ENCODE peak calls at places on chromosomes 11 and 22, in seven cellular contexts. G is Calu3; W is caudate nucleus; Z is A549; L is CD4-positive, CD25-positive, alpha-beta regulatory T cell; Q is EH; S is T follicular helper cell. X is an unnamed sample.

GRCh38 chr11:77672276-77672675 is 34.7 kb upstream of the CLNS1A start:
- DNase-seq in Z (no peak), G (no peak), S (no peak), L (no peak), Q (peak; percentile 98), W (no peak), X (no peak)

GRCh38 chr11:73330569-73331093 is 22.6 kb downstream of the ARHGEF17 start:
- DNase-seq in Z (peak; percentile 63), G (no peak), L (no peak), Q (peak; percentile 69), S (no peak), W (no peak), X (no peak)

GRCh38 chr11:2462092-2462985 is 17.5 kb downstream of the KCNQ1 start:
- DNase-seq in L (no peak), S (no peak), Z (no peak), G (no peak), W (no peak), Q (no peak), X (no peak)

GRCh38 chr11:28697920-28698827 is 590.0 kb downstream of the METTL15 start:
- DNase-seq in Z (peak; percentile 10), S (no peak), G (peak; percentile 68), Q (peak; percentile 61), W (peak; percentile 6), L (peak; percentile 8), X (no peak)

GRCh38 chr11:67322049-67322448 is 18.7 kb downstream of the SSH3 start:
- DNase-seq in Z (no peak), G (no peak), W (no peak), S (no peak), L (no peak), Q (no peak), X (no peak)

GRCh38 chr22:30140414-30140813 is 60.1 kb downstream of the HORMAD2 start:
- DNase-seq in L (no peak), Z (no peak), W (no peak), Q (no peak), G (no peak), S (no peak), X (no peak)

GRCh38 chr11:64603411-64604110 is 12.5 kb downstream of the SLC22A12 start:
- DNase-seq in Q (no peak), L (no peak), G (no peak), W (no peak), S (no peak), Z (no peak), X (no peak)

GRCh38 chr11:83725161-83725560 is 439.0 kb upstream of the CCDC90B start:
- DNase-seq in Z (no peak), L (no peak), W (no peak), Q (no peak), G (no peak), S (no peak), X (no peak)

GRCh38 chr11:32382339-32383049 is 52.8 kb downstream of the WT1 start:
- DNase-seq in Z (no peak), G (no peak), L (no peak), W (no peak), Q (peak; percentile 10), S (no peak), X (no peak)

GRCh38 chr22:42134033-42135020 is 3.7 kb upstream of the CYP2D6 start:
- DNase-seq in L (no peak), W (no peak), Z (no peak), Q (no peak), G (no peak), S (no peak), X (no peak)

GRCh38 chr22:19759994-19760651 is 455 bp upstream of the TBX1 start:
- DNase-seq in S (no peak), W (no peak), Z (no peak), G (no peak), Q (no peak), L (no peak), X (no peak)

GRCh38 chr11:45930031-45930794 is 7.8 kb downstream of the LARGE2 start:
- DNase-seq in W (no peak), Q (no peak), S (no peak), L (peak; percentile 84), Z (no peak), G (no peak), X (peak; percentile 54)

X was measured in immature natural killer cell.